ENCODE peak calls at places on chromosome 22, in five cellular contexts. P, A, S, J and C are unnamed samples.

GRCh38 chr22:46963672-46964545 is 201.5 kb downstream of the TBC1D22A start:
- DNase-seq in J (no peak), S (no peak), A (no peak), P (no peak), C (no peak)

GRCh38 chr22:23075050-23075449 is 4.7 kb downstream of the GNAZ start:
- DNase-seq in A (no peak), J (no peak), S (no peak), P (no peak), C (no peak)

GRCh38 chr22:31897842-31898241 is 46.5 kb upstream of the YWHAH start:
- DNase-seq in A (no peak), P (no peak), J (no peak), S (no peak), C (no peak)

GRCh38 chr22:35421121-35421520 is 21.2 kb downstream of the MCM5 start:
- DNase-seq in P (no peak), J (no peak), A (no peak), S (no peak), C (no peak)

GRCh38 chr22:37659066-37659896 is 758 bp downstream of the PDXP start:
- DNase-seq in A (no peak), J (no peak), S (no peak), P (no peak), C (no peak)

GRCh38 chr22:41782316-41782715 is 18.2 kb upstream of the CCDC134 start:
- DNase-seq in A (no peak), J (no peak), S (no peak), P (no peak), C (no peak)

GRCh38 chr22:33210129-33210784 is 152.1 kb upstream of the SYN3 start:
- DNase-seq in J (peak), S (no peak), A (peak), P (no peak), C (peak)

GRCh38 chr22:25235547-25236290 is 16.3 kb downstream of the CRYBB2 start:
- DNase-seq in S (peak), J (peak), P (no peak), A (peak), C (peak)

DNA sequence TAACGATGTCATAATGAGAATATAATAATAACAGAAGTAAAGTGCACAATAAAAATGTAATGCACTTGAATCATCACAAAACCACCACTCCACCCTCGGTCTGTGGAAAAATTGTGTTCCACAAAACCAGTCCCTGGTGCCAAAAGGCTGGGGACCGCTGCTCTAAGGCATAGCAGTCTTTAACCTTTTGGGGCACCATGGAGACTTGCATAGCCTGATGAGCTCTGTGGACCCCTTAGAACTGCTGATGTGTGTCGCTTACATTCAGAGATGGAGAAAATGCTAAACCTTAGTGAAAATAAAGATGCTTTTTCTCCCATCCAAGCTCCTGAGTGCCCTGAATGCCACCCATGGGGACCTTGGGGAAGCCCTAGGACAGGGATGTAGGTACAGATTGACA is 87.6 kb upstream of the SEPTIN5 start:
- DNase-seq in S (no peak), P (no peak), J (no peak), A (no peak), C (no peak)
- TF ChIP-seq CTCF in S (no peak), P (no peak), J (no peak), A (no peak), C (no peak)

GRCh38 chr22:28772633-28773460 is at the start of gene CCDC117:
- DNase-seq in S (peak), A (peak), P (peak), J (peak), C (peak)
- TF ChIP-seq CTCF in S (peak), A (peak), P (no peak), J (no peak), C (peak)

GRCh38 chr22:40552070-40552469 is 84.4 kb downstream of the MRTFA start:
- DNase-seq in A (no peak), S (no peak), J (no peak), P (no peak), C (no peak)
- TF ChIP-seq CTCF in A (no peak), S (no peak), J (no peak), P (no peak), C (no peak)

GRCh38 chr22:49403102-49403501 is 424.6 kb downstream of the BRD1 start:
- DNase-seq in A (no peak), J (no peak), P (no peak), S (no peak), C (no peak)

GRCh38 chr22:49398646-49399045 is 429.0 kb downstream of the BRD1 start:
- DNase-seq in S (no peak), P (no peak), J (no peak), A (no peak), C (no peak)

GRCh38 chr22:49400136-49400865 is 427.4 kb downstream of the BRD1 start:
- DNase-seq in J (peak), A (no peak), S (peak), P (no peak), C (no peak)

GRCh38 chr22:49402169-49402568 is 425.5 kb downstream of the BRD1 start:
- DNase-seq in S (no peak), A (no peak), P (no peak), J (no peak), C (no peak)

DNA sequence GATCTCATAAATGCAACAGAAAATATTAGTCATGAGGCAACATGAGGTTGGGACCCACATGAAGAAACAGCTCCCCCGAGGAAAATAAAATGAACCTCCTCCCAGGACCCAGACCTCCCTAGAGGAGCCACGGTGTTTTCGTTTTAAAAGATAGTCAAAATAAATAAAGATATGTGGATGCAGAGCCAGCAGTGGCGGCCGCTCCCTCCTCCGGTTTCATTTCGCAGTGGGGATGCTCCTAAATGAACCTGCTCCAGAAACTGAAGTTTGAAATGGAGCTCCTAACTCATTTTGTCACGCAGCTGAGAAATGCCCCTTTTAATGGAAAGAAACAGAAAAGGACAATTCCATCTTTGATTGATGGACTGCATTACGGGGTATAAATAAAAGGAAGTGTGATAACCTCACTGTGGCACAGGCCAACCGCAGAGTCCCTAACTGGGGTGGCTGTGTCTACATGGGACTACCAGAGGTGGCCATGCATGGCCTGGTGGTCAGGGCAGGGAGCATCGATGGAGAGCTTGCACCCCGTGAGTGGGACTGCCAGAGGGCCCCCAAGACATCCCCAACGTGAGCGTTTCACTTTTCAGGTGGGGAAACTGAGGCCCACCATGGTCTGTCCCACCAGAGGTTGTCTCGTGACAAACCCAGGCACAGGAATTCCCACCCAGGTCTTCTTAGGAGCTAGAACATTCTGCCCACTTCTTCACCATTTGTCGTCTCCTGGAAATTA is 426.6 kb downstream of the BRD1 start:
- DNase-seq in P (no peak), A (no peak), J (no peak), S (no peak), C (no peak)
- TF ChIP-seq CTCF in P (no peak), A (no peak), J (no peak), S (no peak), C (no peak)